ENCODE peak calls at places on chromosomes 3 and 15, in four cellular contexts. One of them, this sample, is unnamed.
A peak's percentile ranks its signal among the peaks of the same experiment; 100 is the strongest.

GRCh38 chr3:143972495-143973351 is 1.1 kb downstream of the DIPK2A start:
- DNase-seq in AG10803: peak; percentile 75
- DNase-seq in ovary: peak; percentile 70
- DNase-seq in GM12865: peak; percentile 93
- DNase-seq in this sample: peak; percentile 73

GRCh38 chr3:157136647-157137387 is 23.1 kb downstream of the CCNL1 start:
- DNase-seq in AG10803: peak; percentile 38
- DNase-seq in GM12865: no peak
- DNase-seq in ovary: no peak
- DNase-seq in this sample: no peak

GRCh38 chr3:160612386-160613115 is 47.2 kb upstream of the KPNA4 start:
- DNase-seq in ovary: no peak
- DNase-seq in GM12865: no peak
- DNase-seq in AG10803: no peak
- DNase-seq in this sample: no peak

GRCh38 chr3:66449411-66449931 is 51.4 kb downstream of the LRIG1 start:
- DNase-seq in ovary: no peak
- DNase-seq in GM12865: peak; percentile 51
- DNase-seq in AG10803: no peak
- DNase-seq in this sample: no peak

GRCh38 chr3:149162007-149162406 is 32.6 kb downstream of the HPS3 start:
- DNase-seq in ovary: no peak
- DNase-seq in GM12865: no peak
- DNase-seq in AG10803: no peak
- DNase-seq in this sample: no peak

GRCh38 chr3:47410801-47411646 is 30.2 kb downstream of the PTPN23 start:
- DNase-seq in GM12865: no peak
- DNase-seq in AG10803: no peak
- DNase-seq in ovary: peak; percentile 20
- DNase-seq in this sample: no peak

GRCh38 chr15:63291507-63291906 is 14.1 kb downstream of the APH1B start:
- DNase-seq in ovary: no peak
- DNase-seq in AG10803: peak; percentile 91
- DNase-seq in GM12865: no peak
- DNase-seq in this sample: no peak

GRCh38 chr3:74897006-74897405 is 282.5 kb upstream of the CNTN3 start:
- DNase-seq in ovary: no peak
- DNase-seq in GM12865: no peak
- DNase-seq in AG10803: peak; percentile 10
- DNase-seq in this sample: no peak

GRCh38 chr15:90465140-90465929 is 64.4 kb upstream of the CRTC3 start:
- DNase-seq in GM12865: no peak
- DNase-seq in ovary: no peak
- DNase-seq in AG10803: peak; percentile 21
- DNase-seq in this sample: no peak

GRCh38 chr3:152328841-152329240 is 60.1 kb downstream of the MBNL1 start:
- DNase-seq in GM12865: no peak
- DNase-seq in AG10803: peak; percentile 85
- DNase-seq in ovary: no peak
- DNase-seq in this sample: no peak

GRCh38 chr15:59160880-59161593 is 45.6 kb upstream of the LDHAL6B start:
- DNase-seq in GM12865: peak; percentile 30
- DNase-seq in AG10803: no peak
- DNase-seq in ovary: no peak
- DNase-seq in this sample: no peak

GRCh38 chr15:48766196-48766595 is 44.7 kb downstream of the CEP152 start:
- DNase-seq in AG10803: no peak
- DNase-seq in ovary: no peak
- DNase-seq in GM12865: no peak
- DNase-seq in this sample: no peak

GRCh38 chr3:33682770-33683169 is 35.3 kb downstream of the CLASP2 start:
- DNase-seq in AG10803: no peak
- DNase-seq in GM12865: no peak
- DNase-seq in ovary: no peak
- DNase-seq in this sample: no peak

GRCh38 chr3:194632983-194633348 is 253 bp downstream of the TMEM44 start:
- DNase-seq in AG10803: no peak
- DNase-seq in ovary: peak; percentile 35
- DNase-seq in GM12865: no peak
- DNase-seq in this sample: no peak

GRCh38 chr15:48544816-48545215 is 100.7 kb downstream of the FBN1 start:
- DNase-seq in AG10803: peak; percentile 49
- DNase-seq in ovary: no peak
- DNase-seq in GM12865: no peak
- DNase-seq in this sample: no peak

GRCh38 chr15:96339662-96340347 is 9.3 kb downstream of the NR2F2 start:
- DNase-seq in GM12865: no peak
- DNase-seq in AG10803: no peak
- DNase-seq in ovary: peak; percentile 29
- DNase-seq in this sample: no peak

GRCh38 chr15:77144492-77145070 is 73.7 kb upstream of the TSPAN3 start:
- DNase-seq in ovary: no peak
- DNase-seq in GM12865: no peak
- DNase-seq in AG10803: peak; percentile 99
- DNase-seq in this sample: no peak

GRCh38 chr3:4889896-4890295 is 89.3 kb upstream of the BHLHE40 start:
- DNase-seq in GM12865: no peak
- DNase-seq in AG10803: peak; percentile 43
- DNase-seq in ovary: no peak
- DNase-seq in this sample: no peak

GRCh38 chr3:78861156-78861555 is 906.6 kb downstream of the ROBO1 start:
- DNase-seq in GM12865: no peak
- DNase-seq in ovary: no peak
- DNase-seq in AG10803: no peak
- DNase-seq in this sample: no peak

GRCh38 chr3:188797045-188797444 is 374.7 kb upstream of the TPRG1 start:
- DNase-seq in GM12865: no peak
- DNase-seq in AG10803: no peak
- DNase-seq in ovary: no peak
- DNase-seq in this sample: no peak

GRCh38 chr3:173932624-173933023 is 535.1 kb downstream of the NLGN1 start:
- DNase-seq in GM12865: no peak
- DNase-seq in ovary: no peak
- DNase-seq in AG10803: peak; percentile 70
- DNase-seq in this sample: no peak

GRCh38 chr15:58077427-58077826 is 11.9 kb upstream of the ALDH1A2 start:
- DNase-seq in ovary: no peak
- DNase-seq in GM12865: peak; percentile 9
- DNase-seq in AG10803: no peak
- DNase-seq in this sample: no peak

GRCh38 chr3:51942603-51943450 is 664 bp downstream of the PARP3 start:
- DNase-seq in AG10803: peak; percentile 69
- DNase-seq in GM12865: peak; percentile 78
- DNase-seq in ovary: peak; percentile 58
- DNase-seq in this sample: peak; percentile 78

DNA sequence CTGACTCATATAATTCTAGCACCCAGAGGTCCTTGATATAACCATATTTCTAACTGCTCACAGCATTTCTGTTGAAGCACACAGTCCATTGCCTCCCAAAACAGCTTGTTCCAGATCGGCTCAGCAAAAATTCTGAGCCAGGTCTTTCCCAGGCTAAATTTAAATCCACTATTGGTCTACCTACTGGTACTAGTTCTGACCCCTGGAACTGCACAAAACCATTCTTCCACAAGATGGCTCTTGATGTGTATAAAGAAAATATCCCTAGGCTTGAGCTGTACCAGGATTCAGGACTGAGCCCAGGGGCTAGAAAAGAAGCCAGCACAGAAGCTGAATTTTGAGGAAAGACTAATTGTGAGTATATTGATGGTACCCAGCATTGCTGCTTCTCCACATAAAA is 75.4 kb upstream of the ABHD17C start:
- DNase-seq in GM12865: no peak
- DNase-seq in ovary: no peak
- DNase-seq in AG10803: peak; percentile 50
- DNase-seq in this sample: no peak
- TF ChIP-seq CTCF in GM12865: no peak
- TF ChIP-seq CTCF in ovary: no peak
- TF ChIP-seq CTCF in AG10803: peak; percentile 58
- TF ChIP-seq CTCF in this sample: peak; percentile 12

DNA sequence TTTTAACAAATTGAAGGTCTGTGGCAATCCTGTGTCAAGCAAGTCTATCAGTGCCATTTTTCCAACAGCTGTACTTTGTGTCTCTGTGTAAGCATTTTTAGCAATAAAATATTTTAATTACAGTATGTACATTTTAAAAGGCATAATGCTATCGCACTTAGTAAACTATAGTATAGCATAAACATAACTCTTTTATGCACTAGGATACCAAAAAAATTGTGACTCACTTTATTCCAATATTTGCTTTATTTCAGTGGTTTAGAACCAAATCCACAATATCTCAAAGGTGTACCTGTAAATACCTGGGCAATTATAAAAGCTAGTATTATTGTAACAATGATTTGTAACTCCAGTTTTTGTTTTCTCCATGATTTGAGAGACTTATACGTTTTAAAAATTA is 46.5 kb downstream of the FRMD5 start:
- DNase-seq in ovary: no peak
- DNase-seq in AG10803: no peak
- DNase-seq in GM12865: no peak
- DNase-seq in this sample: no peak
- H3K4me3 ChIP-seq in ovary: no peak overlapping the region
- H3K4me3 ChIP-seq in AG10803: no peak overlapping the region
- H3K4me3 ChIP-seq in GM12865: no peak overlapping the region
- H3K4me3 ChIP-seq in this sample: no peak overlapping the region

GRCh38 chr3:18378218-18378617 is 46.9 kb downstream of the SATB1 start:
- DNase-seq in AG10803: no peak
- DNase-seq in GM12865: no peak
- DNase-seq in ovary: no peak
- DNase-seq in this sample: no peak
- TF ChIP-seq CTCF in AG10803: no peak
- TF ChIP-seq CTCF in GM12865: no peak
- TF ChIP-seq CTCF in ovary: no peak
- TF ChIP-seq CTCF in this sample: no peak

GRCh38 chr3:87706176-87706575 is 352.6 kb downstream of the CGGBP1 start:
- DNase-seq in GM12865: no peak
- DNase-seq in AG10803: no peak
- DNase-seq in ovary: no peak
- DNase-seq in this sample: no peak
- H3K4me3 ChIP-seq in GM12865: no peak overlapping the region
- H3K4me3 ChIP-seq in AG10803: no peak overlapping the region
- H3K4me3 ChIP-seq in ovary: no peak overlapping the region
- H3K4me3 ChIP-seq in this sample: no peak overlapping the region

GRCh38 chr15:23035964-23036566 is 3.3 kb downstream of the TUBGCP5 start:
- DNase-seq in ovary: no peak
- DNase-seq in AG10803: peak; percentile 53
- DNase-seq in GM12865: peak; percentile 75
- DNase-seq in this sample: no peak

GRCh38 chr15:23038741-23039150 is 623 bp downstream of the TUBGCP5 start:
- DNase-seq in GM12865: no peak
- DNase-seq in AG10803: peak; percentile 52
- DNase-seq in ovary: no peak
- DNase-seq in this sample: no peak

GRCh38 chr15:23033979-23034378 is 5.4 kb downstream of the TUBGCP5 start:
- DNase-seq in AG10803: no peak
- DNase-seq in ovary: no peak
- DNase-seq in GM12865: no peak
- DNase-seq in this sample: no peak

GRCh38 chr15:23039917-23040281 is 530 bp upstream of the TUBGCP5 start:
- DNase-seq in GM12865: no peak
- DNase-seq in AG10803: no peak
- DNase-seq in ovary: no peak
- DNase-seq in this sample: no peak

DNA sequence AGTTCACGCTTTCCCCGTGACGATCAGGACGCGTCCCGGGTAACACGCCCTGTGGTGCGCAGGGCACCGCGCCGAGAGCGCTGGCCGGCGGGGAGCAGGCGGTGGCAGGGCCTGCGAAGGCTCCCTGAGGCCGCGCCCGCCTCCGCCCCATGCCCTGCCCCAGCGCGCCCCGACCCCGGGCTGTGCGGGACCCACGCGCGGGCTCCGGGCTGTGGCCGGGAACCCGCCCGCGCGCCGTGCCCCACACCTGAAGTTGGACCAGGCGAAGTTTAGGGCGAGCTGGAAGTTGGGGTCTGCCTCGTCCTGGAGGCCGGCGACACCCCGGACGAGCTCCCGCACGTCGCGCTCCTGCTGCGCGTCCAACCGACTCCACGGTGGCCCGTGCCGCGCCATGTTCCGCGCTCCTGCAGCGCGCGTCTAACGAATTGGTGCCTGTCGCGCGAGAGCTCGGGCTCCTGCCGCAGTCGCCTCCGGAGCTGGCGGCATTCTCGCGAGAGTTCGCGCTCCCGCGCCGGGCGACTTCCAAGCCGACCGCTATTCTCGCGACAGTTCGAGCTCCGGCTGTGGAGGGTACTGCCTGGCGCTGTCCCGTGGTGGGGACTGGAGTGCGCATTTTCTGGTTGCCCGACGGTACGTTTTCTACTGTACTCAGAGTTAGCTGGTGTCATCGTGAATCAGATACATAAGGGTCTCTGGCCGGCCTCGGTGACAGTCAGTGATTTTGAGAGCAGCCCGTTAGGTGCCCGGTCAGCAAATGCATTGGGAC is at the start of gene TUBGCP5:
- DNase-seq in ovary: peak; percentile 97
- DNase-seq in GM12865: peak; percentile 99
- DNase-seq in AG10803: peak; percentile 98
- DNase-seq in this sample: peak; percentile 95
- TF ChIP-seq CTCF in ovary: peak; percentile 40
- TF ChIP-seq CTCF in GM12865: peak; percentile 12
- TF ChIP-seq CTCF in AG10803: peak; percentile 41
- TF ChIP-seq CTCF in this sample: peak; percentile 63

DNA sequence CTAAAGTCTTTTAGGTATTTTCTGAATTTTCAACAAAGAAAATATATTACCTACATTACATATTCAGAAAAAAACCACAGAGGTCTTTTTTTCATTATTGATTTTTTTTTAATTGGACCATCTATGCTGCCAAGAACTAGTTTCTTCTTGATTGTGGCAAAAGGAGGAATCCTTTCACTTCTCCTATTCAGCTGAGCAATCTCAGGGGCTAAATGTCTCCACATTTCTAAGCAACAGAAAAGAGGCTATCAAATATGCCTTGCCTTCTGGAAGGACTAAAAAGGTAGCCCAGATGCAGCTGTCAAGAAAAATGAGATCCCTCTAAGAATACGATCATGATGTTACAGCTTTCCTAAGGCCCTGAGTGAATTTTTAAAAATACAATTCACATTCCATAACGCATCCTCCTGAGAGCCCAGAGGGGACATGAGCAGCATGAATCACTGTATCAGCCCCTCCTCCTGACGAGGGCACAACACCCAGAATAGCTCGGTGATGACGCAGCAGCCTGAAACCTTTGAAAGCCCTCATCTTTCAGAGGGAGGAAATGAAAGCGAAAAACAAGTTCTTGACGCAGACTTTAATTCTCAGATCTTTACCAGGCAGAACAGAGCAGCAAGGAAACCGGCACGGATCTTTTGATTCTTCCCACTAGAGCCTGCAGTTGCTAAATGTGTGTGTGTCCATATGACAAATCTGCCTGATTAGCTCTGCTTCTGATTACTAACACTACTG is 24.6 kb downstream of the RUBCN start:
- DNase-seq in GM12865: peak; percentile 95
- DNase-seq in AG10803: peak; percentile 95
- DNase-seq in ovary: peak; percentile 91
- DNase-seq in this sample: peak; percentile 91
- H3K4me3 ChIP-seq in GM12865: peak overlapping the region; percentile 38
- H3K4me3 ChIP-seq in AG10803: peak overlapping the region; percentile 70
- H3K4me3 ChIP-seq in ovary: peak overlapping the region; percentile 24
- H3K4me3 ChIP-seq in this sample: peak overlapping the region; percentile 48